ENCODE peak calls at places on chromosomes 13 and 19, in four cellular contexts. T is heart right ventricle, G is adipocyte, D is fibroblast of lung. P is an unnamed sample.

GRCh38 chr13:20303636-20304035 is 71.5 kb upstream of the GJB6 start:
- DNase-seq in T (no peak), G (no peak), D (peak; percentile 15), P (no peak)

GRCh38 chr13:75411924-75412537 is 69.9 kb downstream of the TBC1D4 start:
- DNase-seq in T (no peak), G (no peak), D (no peak), P (no peak)

GRCh38 chr19:50975766-50976165 is 6.4 kb upstream of the KLK6 start:
- DNase-seq in T (no peak), G (no peak), D (no peak), P (peak; percentile 61)

GRCh38 chr19:6672693-6673290 is 2.8 kb upstream of the TNFSF14 start:
- DNase-seq in T (no peak), G (no peak), D (no peak), P (no peak)

GRCh38 chr19:7440188-7440975 is 48.5 kb downstream of the PEX11G start:
- DNase-seq in T (no peak), G (no peak), D (no peak), P (no peak)

GRCh38 chr13:40394304-40394983 is 272.0 kb downstream of the FOXO1 start:
- DNase-seq in T (no peak), G (no peak), D (peak; percentile 23), P (no peak)

GRCh38 chr19:34224996-34225658 is 29.2 kb upstream of the GARRE1 start:
- DNase-seq in T (no peak), G (peak; percentile 40), D (peak; percentile 67), P (no peak)

GRCh38 chr13:84446972-84447700 is 564.9 kb upstream of the SLITRK1 start:
- DNase-seq in T (no peak), G (peak; percentile 39), D (peak; percentile 14), P (no peak)

GRCh38 chr19:13833330-13834265 is 38.4 kb downstream of the ZSWIM4 start:
- DNase-seq in T (peak; percentile 97), G (peak; percentile 91), D (peak; percentile 87), P (peak; percentile 99)

GRCh38 chr19:16062789-16063188 is 13.5 kb upstream of the TPM4 start:
- DNase-seq in T (peak; percentile 60), G (peak; percentile 48), D (no peak), P (no peak)

GRCh38 chr13:113845055-113845454 is 18.8 kb downstream of the GAS6 start:
- DNase-seq in T (no peak), G (no peak), D (no peak), P (no peak)

GRCh38 chr13:70235565-70235964 is 127.3 kb upstream of the KLHL1 start:
- DNase-seq in T (no peak), G (no peak), D (no peak), P (no peak)

GRCh38 chr13:43057653-43058317 is 34.4 kb downstream of the DNAJC15 start:
- DNase-seq in T (no peak), G (no peak), D (peak; percentile 58), P (no peak)

GRCh38 chr13:44280461-44280860 is 93.2 kb upstream of the SERP2 start:
- DNase-seq in T (no peak), G (peak; percentile 66), D (peak; percentile 84), P (peak; percentile 70)

DNA sequence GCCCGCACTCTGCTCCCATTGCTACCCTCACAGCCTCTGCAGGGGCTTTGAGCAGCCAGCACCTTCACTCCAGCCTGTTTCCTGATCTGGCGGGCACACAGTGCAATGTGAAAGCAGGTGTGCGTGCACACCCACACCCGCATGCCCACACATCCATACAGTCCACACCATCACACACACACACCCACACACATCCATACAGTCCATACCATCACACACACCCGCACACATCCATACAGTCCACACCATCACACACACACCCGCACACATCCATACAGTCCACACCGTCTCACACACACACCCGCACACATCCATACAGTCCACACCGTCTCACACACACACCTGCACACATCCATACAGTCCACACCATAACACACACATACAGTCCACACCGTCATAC is 28.0 kb downstream of the PIAS4 start:
- DNase-seq in T (no peak), G (no peak), D (peak; percentile 25), P (no peak)
- H3K4me3 ChIP-seq in T (no peak overlapping the region), G (no peak overlapping the region), D (no peak overlapping the region), P (no peak overlapping the region)

DNA sequence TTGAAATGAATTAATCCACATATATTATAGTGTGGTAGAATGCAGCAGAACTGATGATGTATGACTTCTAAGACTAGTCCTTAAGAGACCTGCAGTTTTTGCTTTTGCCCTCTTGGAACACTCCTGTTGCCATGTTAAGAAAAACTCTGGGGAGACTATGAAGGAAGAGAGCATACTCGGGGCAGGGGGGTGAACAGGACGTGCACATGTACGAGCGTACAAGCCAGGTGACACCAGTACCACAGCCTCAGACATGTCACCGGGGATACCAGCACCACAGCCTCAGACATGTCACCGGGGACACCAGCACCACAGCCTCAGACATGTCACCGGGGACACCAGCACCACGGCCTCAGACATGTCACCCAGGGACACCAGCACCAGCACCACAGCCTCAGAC is 15.9 kb upstream of the USPL1 start:
- DNase-seq in T (no peak), G (no peak), D (no peak), P (no peak)
- H3K27me3 ChIP-seq in T (no peaks in the 10 kb centered on the region), G (no peaks in the 10 kb centered on the region), D (no peaks in the 10 kb centered on the region), P (no peaks in the 10 kb centered on the region)

GRCh38 chr13:99959538-99960230 is 11.9 kb downstream of the ZIC5 start:
- DNase-seq in T (no peak), G (no peak), D (no peak), P (no peak)
- H3K4me3 ChIP-seq in T (no peak overlapping the region), G (peak overlapping the region; percentile 66), D (no peak overlapping the region), P (peak overlapping the region; percentile 46)

GRCh38 chr13:49814551-49815270 is 22.2 kb upstream of the KPNA3 start:
- DNase-seq in T (no peak), G (peak; percentile 34), D (no peak), P (no peak)
- H3K27me3 ChIP-seq in T (no peaks in the 10 kb centered on the region), G (peaks cover 5% of the 10 kb centered on the region), D (no peaks in the 10 kb centered on the region), P (no peaks in the 10 kb centered on the region)

GRCh38 chr19:4578552-4579248 is 19.2 kb upstream of the SEMA6B start:
- DNase-seq in T (no peak), G (no peak), D (no peak), P (no peak)

GRCh38 chr19:4581381-4582111 is 22.1 kb upstream of the SEMA6B start:
- DNase-seq in T (no peak), G (peak; percentile 59), D (peak; percentile 31), P (no peak)

GRCh38 chr19:4579389-4579788 is 19.9 kb upstream of the SEMA6B start:
- DNase-seq in T (no peak), G (no peak), D (no peak), P (no peak)

GRCh38 chr19:4580961-4581380 is 21.5 kb upstream of the SEMA6B start:
- DNase-seq in T (no peak), G (no peak), D (no peak), P (no peak)

DNA sequence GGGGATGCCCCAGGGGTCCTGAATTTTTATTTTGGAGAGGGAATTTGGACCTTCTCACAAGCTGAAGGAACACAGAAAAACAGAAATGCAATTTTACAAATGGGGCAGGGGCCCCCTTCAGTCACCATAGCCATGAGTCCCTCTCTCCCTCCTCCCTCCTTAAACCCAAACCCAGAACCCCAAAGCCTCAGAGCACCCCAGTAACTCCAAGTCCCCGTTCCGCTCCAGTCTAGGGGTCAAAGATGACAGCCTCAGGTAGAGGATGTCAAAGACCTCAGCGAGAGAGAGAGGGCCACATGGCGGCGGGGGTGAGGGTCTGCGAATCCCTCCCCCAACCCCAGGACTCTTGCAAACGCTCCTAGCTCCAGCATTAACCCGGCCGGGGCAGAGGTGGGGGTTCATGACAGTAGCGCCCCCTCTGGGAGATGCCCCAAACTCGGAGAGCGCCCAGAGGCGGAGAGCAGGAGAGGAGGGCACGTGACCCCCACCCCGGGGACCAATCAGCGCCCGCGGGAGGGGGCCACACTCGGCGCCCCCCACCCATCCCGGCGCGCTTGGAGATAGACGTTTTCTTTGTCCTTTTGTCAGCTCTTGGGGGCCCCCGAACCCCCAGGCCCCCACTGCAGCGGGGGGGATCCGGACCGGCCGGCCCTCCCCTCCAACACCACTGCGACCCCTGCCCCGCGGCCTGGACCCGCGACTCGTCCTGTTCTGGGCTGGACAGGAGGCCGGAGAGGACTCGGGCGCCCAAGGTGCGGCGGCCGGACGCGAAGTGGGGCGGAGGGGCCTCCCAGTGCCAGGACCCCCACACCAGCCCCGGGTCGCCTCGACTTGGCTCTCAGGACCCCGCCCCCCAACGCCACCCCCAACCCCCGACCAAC is 20.8 kb upstream of the SEMA6B start:
- DNase-seq in T (no peak), G (no peak), D (no peak), P (no peak)
- H3K4me3 ChIP-seq in T (peak overlapping the region; percentile 47), G (no peak overlapping the region), D (no peak overlapping the region), P (no peak overlapping the region)

DNA sequence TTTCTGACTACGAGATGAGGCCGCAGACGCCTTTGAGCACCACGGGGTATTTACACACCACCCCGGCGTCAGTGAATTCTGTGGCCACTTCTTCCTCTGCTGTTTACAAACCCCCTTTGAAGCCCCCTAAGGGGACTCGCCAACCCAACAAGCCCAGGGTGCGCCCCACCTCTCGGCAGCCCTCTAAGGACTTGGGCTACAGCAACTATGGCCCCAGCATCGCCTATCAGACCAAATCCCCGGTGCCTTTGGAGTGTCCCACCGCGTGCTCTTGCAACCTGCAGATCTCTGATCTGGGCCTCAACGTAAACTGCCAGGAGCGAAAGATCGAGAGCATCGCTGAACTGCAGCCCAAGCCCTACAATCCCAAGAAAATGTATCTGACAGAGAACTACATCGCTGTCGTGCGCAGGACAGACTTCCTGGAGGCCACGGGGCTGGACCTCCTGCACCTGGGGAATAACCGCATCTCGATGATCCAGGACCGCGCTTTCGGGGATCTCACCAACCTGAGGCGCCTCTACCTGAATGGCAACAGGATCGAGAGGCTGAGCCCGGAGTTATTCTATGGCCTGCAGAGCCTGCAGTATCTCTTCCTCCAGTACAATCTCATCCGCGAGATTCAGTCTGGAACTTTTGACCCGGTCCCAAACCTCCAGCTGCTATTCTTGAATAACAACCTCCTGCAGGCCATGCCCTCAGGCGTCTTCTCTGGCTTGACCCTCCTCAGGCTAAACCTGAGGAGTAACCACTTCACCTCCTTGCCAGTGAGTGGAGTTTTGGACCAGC is 5.3 kb downstream of the SLITRK5 start:
- DNase-seq in T (no peak), G (no peak), D (no peak), P (no peak)
- H3K27me3 ChIP-seq in T (peaks cover 73% of the 10 kb centered on the region), G (peaks cover 43% of the 10 kb centered on the region), D (peaks cover 10% of the 10 kb centered on the region), P (peaks cover 6% of the 10 kb centered on the region)